ENCODE peak calls at places on chromosome 15, in five cellular contexts. K, R, N, Q and M are unnamed samples.

GRCh38 chr15:35657679-35658201 is 111.8 kb upstream of the DPH6 start:
- DNase-seq in R (no peak), K (no peak), Q (no peak), N (no peak), M (no peak)

GRCh38 chr15:81851307-81851706 is 194.5 kb downstream of the MEX3B start:
- DNase-seq in R (no peak), Q (no peak), K (no peak), N (no peak), M (no peak)

GRCh38 chr15:35912196-35912595 is 366.2 kb upstream of the DPH6 start:
- DNase-seq in Q (no peak), R (no peak), N (no peak), K (peak), M (no peak)

GRCh38 chr15:101250931-101251829 is 668 bp downstream of the CHSY1 start:
- DNase-seq in Q (no peak), R (no peak), K (no peak), N (peak), M (no peak)

GRCh38 chr15:38864122-38864521 is 299.5 kb upstream of the RASGRP1 start:
- DNase-seq in K (no peak), Q (no peak), R (no peak), N (no peak), M (no peak)

GRCh38 chr15:95025924-95026728 is 794.8 kb downstream of the MCTP2 start:
- DNase-seq in N (no peak), R (peak), K (peak), Q (no peak), M (peak)

GRCh38 chr15:59456114-59456513 is 18.1 kb downstream of the FAM81A start:
- DNase-seq in N (no peak), K (no peak), Q (no peak), R (no peak), M (no peak)

GRCh38 chr15:101646652-101647051 is 5.5 kb downstream of the TM2D3 start:
- DNase-seq in Q (no peak), K (no peak), N (peak), R (no peak), M (no peak)

GRCh38 chr15:81914734-81915234 is 131.0 kb downstream of the MEX3B start:
- DNase-seq in R (no peak), N (peak), K (no peak), Q (no peak), M (no peak)

GRCh38 chr15:40217166-40217785 is 21.6 kb upstream of the PAK6 start:
- DNase-seq in N (no peak), R (no peak), Q (no peak), K (peak), M (peak)

GRCh38 chr15:100201376-100202280 is 140.1 kb downstream of the ADAMTS17 start:
- DNase-seq in Q (no peak), N (peak), R (no peak), K (no peak), M (peak)

GRCh38 chr15:70857547-70858265 is 3.7 kb upstream of the LARP6 start:
- DNase-seq in R (no peak), K (no peak), Q (no peak), N (no peak), M (no peak)

GRCh38 chr15:30023798-30024295 is 58.9 kb upstream of the GOLGA8J start:
- DNase-seq in R (no peak), N (no peak), Q (no peak), K (peak), M (no peak)

GRCh38 chr15:80549191-80549590 is 145.0 kb downstream of the ARNT2 start:
- DNase-seq in R (no peak), N (no peak), Q (no peak), K (no peak), M (no peak)

GRCh38 chr15:49178477-49178876 is 8.4 kb downstream of the GALK2 start:
- DNase-seq in R (no peak), N (no peak), K (no peak), Q (no peak), M (no peak)

GRCh38 chr15:66269326-66270090 is 16.0 kb upstream of the MEGF11 start:
- DNase-seq in K (peak), R (no peak), Q (no peak), N (no peak), M (peak)

GRCh38 chr15:56918907-56919707 is 663 bp downstream of the TCF12 start:
- DNase-seq in R (peak), Q (peak), N (peak), K (peak), M (peak)

GRCh38 chr15:62035256-62035908 is 24.9 kb downstream of the VPS13C start:
- DNase-seq in R (no peak), N (no peak), Q (no peak), K (peak), M (no peak)

GRCh38 chr15:69034352-69034751 is 19.9 kb downstream of the NOX5 start:
- DNase-seq in N (no peak), Q (no peak), K (no peak), R (peak), M (peak)

GRCh38 chr15:71359246-71359645 is 244.0 kb downstream of the THSD4 start:
- DNase-seq in N (no peak), R (no peak), Q (no peak), K (no peak), M (no peak)

GRCh38 chr15:34365073-34365825 is 1.7 kb downstream of the LPCAT4 start:
- DNase-seq in N (no peak), K (no peak), R (no peak), Q (no peak), M (peak)

GRCh38 chr15:58228708-58229107 is 90.5 kb downstream of the AQP9 start:
- DNase-seq in N (no peak), Q (no peak), K (no peak), R (no peak), M (no peak)

GRCh38 chr15:72161351-72162132 is 36.0 kb downstream of the GRAMD2A start:
- DNase-seq in N (peak), Q (no peak), K (no peak), R (no peak), M (no peak)

GRCh38 chr15:65099336-65099735 is 15.7 kb downstream of the UBAP1L start:
- DNase-seq in Q (no peak), N (no peak), K (no peak), R (no peak), M (no peak)

GRCh38 chr15:94670436-94671034 is 439.2 kb downstream of the MCTP2 start:
- DNase-seq in N (no peak), K (peak), R (no peak), Q (no peak), M (peak)

GRCh38 chr15:79198461-79198860 is 84.1 kb upstream of the ANKRD34C start:
- DNase-seq in R (no peak), N (no peak), Q (no peak), K (no peak), M (no peak)

GRCh38 chr15:52486003-52486996 is 42.4 kb downstream of the MYO5A start:
- DNase-seq in K (no peak), R (no peak), N (no peak), Q (no peak), M (no peak)

GRCh38 chr15:65819563-65819960 is 27.5 kb upstream of the DENND4A start:
- DNase-seq in N (no peak), K (peak), Q (no peak), R (no peak), M (no peak)

GRCh38 chr15:51550841-51551240 is 71.7 kb downstream of the DMXL2 start:
- DNase-seq in R (no peak), K (no peak), N (no peak), Q (no peak), M (no peak)

GRCh38 chr15:78506971-78507830 is at the start of gene HYKK:
- DNase-seq in Q (peak), K (peak), N (peak), R (peak), M (peak)

GRCh38 chr15:59904450-59904979 is 99.6 kb upstream of the FOXB1 start:
- DNase-seq in K (no peak), N (no peak), R (no peak), Q (no peak), M (no peak)

GRCh38 chr15:26561130-26561529 is 211.7 kb downstream of the GABRB3 start:
- DNase-seq in N (no peak), Q (no peak), K (no peak), R (no peak), M (no peak)

GRCh38 chr15:65056868-65057548 is 10.8 kb downstream of the RASL12 start:
- DNase-seq in N (no peak), R (peak), K (no peak), Q (no peak), M (no peak)

GRCh38 chr15:32993285-32993684 is 201.2 kb downstream of the FMN1 start:
- DNase-seq in R (no peak), N (no peak), K (no peak), Q (no peak), M (peak)

GRCh38 chr15:33008284-33009011 is 186.1 kb downstream of the FMN1 start:
- DNase-seq in K (no peak), N (no peak), R (no peak), Q (no peak), M (no peak)

GRCh38 chr15:64681424-64682024 is 93.9 kb downstream of the RBPMS2 start:
- DNase-seq in R (peak), K (peak), N (peak), Q (no peak), M (peak)

GRCh38 chr15:48414015-48414414 is 82.8 kb downstream of the DUT start:
- DNase-seq in N (no peak), Q (no peak), K (peak), R (no peak), M (no peak)

GRCh38 chr15:40069178-40070165 is 30.5 kb upstream of the SRP14 start:
- DNase-seq in N (peak), K (peak), R (peak), Q (peak), M (peak)

GRCh38 chr15:98517051-98517450 is 131.3 kb upstream of the IGF1R start:
- DNase-seq in K (no peak), R (no peak), N (no peak), Q (no peak), M (no peak)

GRCh38 chr15:50519740-50520425 is 26.6 kb downstream of the USP50 start:
- DNase-seq in K (no peak), N (no peak), Q (no peak), R (no peak), M (no peak)

GRCh38 chr15:74873036-74873755 is at the start of gene SCAMP2:
- DNase-seq in N (peak), Q (peak), K (peak), R (peak), M (peak)
- TF ChIP-seq POLR2A in N (no peak), Q (peak), K (peak), R (peak), M (peak)

DNA sequence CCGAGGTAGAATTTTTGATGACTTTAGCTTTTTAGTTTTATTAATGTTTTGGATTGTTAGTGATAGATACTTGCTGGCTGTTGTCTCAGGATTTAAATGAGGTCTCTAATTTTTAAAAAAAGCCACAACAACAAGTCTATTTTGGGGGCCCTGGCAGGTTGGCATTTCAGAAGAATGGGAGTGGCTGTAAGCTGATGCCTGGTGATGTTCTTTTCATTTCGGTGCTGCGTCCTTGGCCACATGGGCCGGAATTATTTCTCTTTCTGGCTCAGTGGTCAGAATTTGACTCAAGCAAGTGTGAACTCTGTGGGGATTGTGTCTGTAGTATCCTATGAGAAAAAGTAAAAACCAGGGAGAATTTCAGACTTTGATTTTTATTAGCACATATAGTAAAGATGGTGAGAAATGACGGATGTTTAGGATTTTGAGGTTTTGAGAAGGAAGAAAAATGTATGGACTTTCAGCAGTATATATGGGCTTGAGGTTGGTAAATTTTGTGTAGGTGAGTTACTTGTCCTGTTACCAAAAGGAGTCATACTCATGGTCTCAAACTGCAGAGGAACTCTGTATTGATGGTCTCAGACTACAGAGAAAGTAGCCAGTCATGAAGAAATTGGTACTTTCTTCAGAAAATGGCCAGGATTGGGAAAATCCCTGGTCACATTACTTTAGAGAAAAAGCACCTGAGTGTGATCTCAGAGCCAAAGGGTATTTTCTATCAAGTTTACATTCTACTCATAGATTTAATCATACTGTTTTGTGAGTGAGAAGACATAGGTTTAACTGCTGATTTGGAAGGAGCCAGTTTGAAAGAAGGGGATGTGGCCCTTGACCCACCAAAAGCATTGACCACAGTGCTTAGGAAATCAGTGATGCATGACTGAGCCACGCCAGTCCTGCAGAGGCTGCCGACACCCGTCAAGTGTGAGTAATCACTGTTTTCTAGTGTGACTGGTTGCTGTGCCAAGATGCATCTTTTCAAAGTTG is 203.3 kb downstream of the AKAP13 start:
- DNase-seq in K (peak), R (no peak), N (no peak), Q (no peak), M (no peak)
- TF ChIP-seq POLR2A in K (no peak), R (no peak), N (no peak), Q (no peak), M (no peak)

GRCh38 chr15:89671687-89672086 is 7.5 kb downstream of the PLIN1 start:
- DNase-seq in K (no peak), N (no peak), R (no peak), Q (no peak), M (no peak)

GRCh38 chr15:89672221-89673161 is 6.7 kb downstream of the PLIN1 start:
- DNase-seq in R (no peak), Q (no peak), K (no peak), N (no peak), M (no peak)

GRCh38 chr15:89673162-89673506 is 6.0 kb downstream of the PLIN1 start:
- DNase-seq in N (no peak), R (no peak), K (peak), Q (no peak), M (peak)

GRCh38 chr15:89675606-89676005 is 3.6 kb downstream of the PLIN1 start:
- DNase-seq in N (no peak), R (no peak), K (no peak), Q (no peak), M (no peak)

DNA sequence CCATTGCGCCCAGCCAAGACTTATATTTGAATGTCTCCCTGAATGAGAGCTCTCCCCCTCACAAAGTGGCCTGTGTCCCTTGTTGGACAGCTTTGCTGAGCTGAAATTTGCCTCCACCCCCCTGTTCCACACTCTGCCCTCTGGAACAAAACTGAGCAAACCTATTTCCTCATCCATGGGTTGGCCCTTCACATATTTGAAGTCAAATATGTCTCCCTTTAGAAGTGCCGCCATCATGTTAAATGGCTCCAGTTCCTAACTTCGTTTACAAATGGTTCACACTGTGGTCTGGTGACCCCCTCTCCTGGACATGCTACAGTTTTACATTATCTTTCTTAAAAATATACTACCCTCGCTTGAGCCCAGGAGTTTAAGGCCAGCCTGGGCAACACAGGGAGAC is 4.6 kb downstream of the PLIN1 start:
- DNase-seq in R (no peak), K (no peak), Q (no peak), N (no peak), M (no peak)
- TF ChIP-seq POLR2A in R (no peak), K (no peak), Q (no peak), N (no peak), M (no peak)

GRCh38 chr15:37801529-37801928 is 132.9 kb upstream of the TMCO5A start:
- DNase-seq in N (no peak), K (no peak), Q (no peak), R (no peak), M (no peak)
- TF ChIP-seq POLR2A in N (no peak), K (no peak), Q (no peak), R (no peak), M (no peak)

GRCh38 chr15:84748274-84749110 is at the start of gene ZNF592:
- DNase-seq in R (peak), K (peak), Q (peak), N (peak), M (peak)

GRCh38 chr15:84752195-84752594 is 3.8 kb downstream of the ZNF592 start:
- DNase-seq in Q (no peak), N (no peak), R (no peak), K (no peak), M (no peak)

GRCh38 chr15:84750583-84751092 is 2.2 kb downstream of the ZNF592 start:
- DNase-seq in K (no peak), N (no peak), R (no peak), Q (no peak), M (peak)

GRCh38 chr15:84749111-84749991 is 959 bp downstream of the ZNF592 start:
- DNase-seq in N (peak), R (no peak), K (peak), Q (no peak), M (peak)

GRCh38 chr15:84747423-84748273 is 744 bp upstream of the ZNF592 start:
- DNase-seq in N (peak), K (peak), Q (peak), R (peak), M (peak)
- TF ChIP-seq POLR2A in N (no peak), K (no peak), Q (no peak), R (peak), M (no peak)

DNA sequence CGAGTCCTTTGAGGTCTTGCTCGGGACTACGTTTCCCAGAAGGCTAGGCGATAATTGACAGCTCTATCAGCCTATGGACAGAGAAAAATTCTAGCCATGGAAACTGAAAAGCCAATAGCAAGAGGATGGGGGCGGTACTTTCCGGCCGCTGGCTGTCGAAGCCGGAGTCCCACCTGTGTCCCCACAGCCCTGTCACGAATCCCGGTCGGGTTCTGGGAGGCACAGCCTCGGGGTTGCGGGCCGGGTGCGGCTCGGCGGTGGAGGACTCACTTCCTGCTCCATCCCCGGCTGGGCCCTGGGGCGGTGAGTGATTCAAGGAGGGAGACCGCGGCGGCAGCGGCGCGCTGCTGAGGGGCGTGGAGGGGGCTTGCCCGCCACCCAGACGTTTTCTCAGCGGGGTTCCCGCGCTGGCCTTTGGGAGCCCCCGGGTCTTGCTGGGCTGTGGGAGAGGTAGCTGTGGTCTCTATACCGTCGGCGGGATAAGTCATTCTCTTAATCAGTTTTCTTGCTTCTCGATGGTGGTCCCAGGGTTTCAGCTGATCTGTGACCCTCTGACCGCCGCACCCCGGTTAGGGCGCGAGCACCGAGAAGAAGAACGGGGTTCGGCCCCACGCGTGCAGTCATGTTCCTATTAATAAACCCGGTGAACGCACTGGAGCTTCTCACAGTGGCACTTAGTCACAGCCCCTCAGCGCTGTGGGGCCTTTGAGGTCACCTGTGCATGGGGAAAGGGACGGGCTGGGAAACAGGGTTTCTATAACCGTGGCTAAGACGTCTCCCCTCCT is at the start of gene ZNF774:
- DNase-seq in N (peak), K (peak), R (peak), Q (peak), M (peak)
- TF ChIP-seq POLR2A in N (no peak), K (no peak), R (peak), Q (no peak), M (peak)